ENCODE peak calls at places on chromosomes 1 and 21, in four cellular contexts. M, S, Q and A are unnamed samples.

GRCh38 chr21:14964658-14965057 is 100.1 kb downstream of the NRIP1 start:
- DNase-seq in Q (no peak), S (no peak), M (no peak), A (no peak)

GRCh38 chr1:96329121-96329520 is 392.5 kb upstream of the PTBP2 start:
- DNase-seq in Q (no peak), M (no peak), S (no peak), A (no peak)

GRCh38 chr1:120179420-120180348 is 3.4 kb upstream of the SEC22B start:
- DNase-seq in Q (no peak), S (peak; percentile 5), M (no peak), A (no peak)

GRCh38 chr1:94384485-94385353 is 33.5 kb upstream of the ABCD3 start:
- DNase-seq in M (peak; percentile 0), S (no peak), Q (peak; percentile 83), A (no peak)

GRCh38 chr1:156268336-156268735 is 14.3 kb downstream of the SMG5 start:
- DNase-seq in Q (no peak), M (no peak), S (no peak), A (no peak)

GRCh38 chr1:147760481-147761260 is at the start of gene GJA5:
- DNase-seq in M (no peak), S (no peak), Q (no peak), A (no peak)

GRCh38 chr21:27831177-27831576 is 864.3 kb upstream of the ADAMTS5 start:
- DNase-seq in S (no peak), Q (no peak), M (no peak), A (no peak)

GRCh38 chr1:222788328-222789156 is 26.3 kb upstream of the DISP1 start:
- DNase-seq in Q (no peak), S (no peak), M (no peak), A (no peak)

GRCh38 chr1:82388679-82389078 is 587.9 kb downstream of the ADGRL2 start:
- DNase-seq in S (no peak), M (no peak), Q (no peak), A (no peak)

GRCh38 chr1:5751833-5752714 is 240.2 kb downstream of the NPHP4 start:
- DNase-seq in M (no peak), Q (no peak), S (no peak), A (no peak)

GRCh38 chr1:65949230-65949626 is 156.5 kb downstream of the PDE4B start:
- DNase-seq in M (no peak), S (no peak), Q (no peak), A (no peak)

GRCh38 chr1:160800645-160801408 is 4.9 kb downstream of the LY9 start:
- DNase-seq in Q (no peak), S (no peak), M (no peak), A (no peak)

GRCh38 chr1:211589782-211590721 is 11.1 kb upstream of the SLC30A1 start:
- DNase-seq in M (no peak), S (no peak), Q (no peak), A (no peak)

GRCh38 chr1:67816096-67816493 is 17.2 kb downstream of the GNG12 start:
- DNase-seq in M (no peak), Q (no peak), S (no peak), A (no peak)

GRCh38 chr1:77866296-77866695 is 22.1 kb upstream of the NEXN start:
- DNase-seq in S (no peak), M (no peak), Q (no peak), A (no peak)

GRCh38 chr1:212488436-212489283 is 55.9 kb downstream of the NENF start:
- DNase-seq in M (peak; percentile 54), Q (peak; percentile 12), S (no peak), A (no peak)

GRCh38 chr1:222813866-222814535 is 838 bp upstream of the DISP1 start:
- DNase-seq in Q (no peak), M (no peak), S (no peak), A (no peak)

GRCh38 chr1:113439272-113439660 is 49.0 kb downstream of the MAGI3 start:
- DNase-seq in Q (no peak), M (no peak), S (no peak), A (no peak)

GRCh38 chr1:197557302-197557701 is 218.0 kb downstream of the DENND1B start:
- DNase-seq in Q (peak; percentile 44), S (no peak), M (no peak), A (no peak)

GRCh38 chr21:29130234-29130993 is at the start of gene MAP3K7CL:
- DNase-seq in S (no peak), Q (no peak), M (no peak), A (no peak)

GRCh38 chr1:156746716-156747631 is 4.5 kb downstream of the HDGF start:
- DNase-seq in Q (peak; percentile 90), S (peak; percentile 92), M (peak; percentile 90), A (no peak)

GRCh38 chr1:110746644-110747259 is 72.0 kb upstream of the KCNA3 start:
- DNase-seq in M (no peak), S (peak; percentile 49), Q (peak; percentile 39), A (no peak)

GRCh38 chr1:109669246-109669948 is 1.5 kb downstream of the GSTM2 start:
- DNase-seq in Q (no peak), M (no peak), S (peak; percentile 3), A (no peak)

GRCh38 chr1:14852301-14852700 is 253.8 kb downstream of the KAZN start:
- DNase-seq in M (no peak), S (no peak), Q (no peak), A (no peak)

GRCh38 chr1:244865028-244865371 is 657 bp upstream of the HNRNPU start:
- DNase-seq in S (peak; percentile 44), Q (peak; percentile 49), M (peak; percentile 26), A (no peak)

GRCh38 chr1:149887456-149888159 is 11.8 kb upstream of the BOLA1 start:
- DNase-seq in M (peak; percentile 89), S (peak; percentile 88), Q (peak; percentile 98), A (peak; percentile 50)

GRCh38 chr1:2258122-2258812 is 30.1 kb downstream of the SKI start:
- DNase-seq in Q (no peak), M (no peak), S (no peak), A (no peak)

GRCh38 chr1:116433283-116434257 is 60.5 kb downstream of the ATP1A1 start:
- DNase-seq in Q (peak; percentile 93), S (peak; percentile 40), M (no peak), A (no peak)

GRCh38 chr1:14614326-14614725 is 15.8 kb downstream of the KAZN start:
- DNase-seq in M (no peak), S (no peak), Q (no peak), A (no peak)

GRCh38 chr1:33161061-33161681 is 20.7 kb downstream of the TRIM62 start:
- DNase-seq in S (no peak), Q (no peak), M (no peak), A (no peak)

GRCh38 chr1:247367786-247368342 is 36.2 kb upstream of the ZNF496 start:
- DNase-seq in Q (no peak), M (no peak), S (no peak), A (no peak)

GRCh38 chr21:26835027-26835713 is 10.0 kb downstream of the ADAMTS1 start:
- DNase-seq in M (no peak), Q (no peak), S (no peak), A (no peak)

GRCh38 chr1:152411144-152411543 is 2.9 kb downstream of the CRNN start:
- DNase-seq in S (no peak), Q (no peak), M (no peak), A (no peak)

GRCh38 chr1:200388791-200389190 is 21.0 kb downstream of the ZNF281 start:
- DNase-seq in Q (no peak), S (no peak), M (no peak), A (no peak)
- TF ChIP-seq CHD4 in Q (no peak), S (no peak), M (no peak), A (no peak)

DNA sequence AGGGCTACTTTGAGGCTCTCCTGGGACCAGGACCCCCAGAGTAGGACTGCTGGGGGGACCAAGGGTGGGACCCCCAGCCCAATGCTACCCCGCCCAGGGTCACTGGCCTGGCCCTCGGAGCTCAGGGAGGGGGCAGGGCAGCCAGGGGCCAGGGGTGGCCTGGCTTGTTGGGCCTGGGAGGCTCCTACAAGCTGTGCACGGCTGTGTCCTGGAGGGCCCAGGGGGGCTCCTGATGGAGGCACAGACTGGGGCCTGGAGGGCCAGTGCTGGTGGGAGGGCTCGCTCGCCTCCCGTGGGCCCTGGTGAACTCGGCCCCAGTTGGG is 2.2 kb downstream of the HES4 start:
- DNase-seq in Q (no peak), S (no peak), M (no peak), A (no peak)
- TF ChIP-seq CHD4 in Q (no peak), S (no peak), M (no peak), A (no peak)

DNA sequence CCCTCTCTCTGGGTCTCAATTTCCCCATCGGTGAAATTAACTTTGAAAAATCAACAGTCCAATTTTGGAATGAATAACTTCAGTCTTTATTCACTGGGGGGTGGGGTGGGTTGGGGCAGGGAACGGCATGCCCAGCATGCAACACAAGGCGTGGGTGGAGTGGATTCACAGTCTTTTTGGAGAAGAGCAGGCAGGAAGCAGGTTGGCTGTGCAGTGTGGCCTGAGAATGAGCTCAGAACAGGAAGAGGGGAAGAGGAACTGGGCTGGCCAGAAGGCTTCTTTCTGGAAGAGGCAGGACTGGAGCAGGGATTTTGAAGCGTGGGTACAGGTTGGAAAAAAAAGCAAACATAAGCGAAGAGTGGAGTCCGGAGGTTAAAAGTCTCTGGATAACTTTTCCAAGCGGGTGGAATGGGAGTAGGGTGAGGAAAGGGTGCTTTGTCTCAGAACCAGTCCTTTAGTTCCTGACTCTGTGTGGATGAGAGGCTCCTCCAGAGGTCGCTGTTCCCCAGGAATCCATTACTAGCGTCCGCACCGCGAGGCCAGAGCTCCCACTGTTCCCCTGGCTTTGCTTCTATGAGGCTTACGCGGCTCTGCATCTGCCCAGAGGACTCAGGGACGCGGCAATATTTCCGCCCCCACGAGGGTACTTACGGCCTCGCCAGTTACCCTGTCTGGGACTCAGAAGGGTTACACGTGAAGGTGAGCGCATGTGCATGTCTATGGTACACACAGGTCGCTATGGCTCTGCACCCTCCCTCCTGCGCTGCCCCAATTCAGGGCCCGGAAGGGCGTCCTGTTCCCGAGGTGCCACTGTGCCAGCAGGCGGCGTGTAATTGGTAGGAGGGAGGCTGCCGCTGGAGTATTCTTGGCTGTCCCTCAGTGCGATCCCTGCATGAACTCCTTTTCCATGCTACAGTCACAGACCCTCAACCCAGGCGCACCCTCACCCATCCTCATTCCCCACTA is 5.5 kb upstream of the FOXD2 start:
- DNase-seq in M (peak; percentile 61), S (peak; percentile 83), Q (peak; percentile 39), A (peak; percentile 34)
- TF ChIP-seq CHD4 in M (no peak), S (no peak), Q (no peak), A (no peak)

DNA sequence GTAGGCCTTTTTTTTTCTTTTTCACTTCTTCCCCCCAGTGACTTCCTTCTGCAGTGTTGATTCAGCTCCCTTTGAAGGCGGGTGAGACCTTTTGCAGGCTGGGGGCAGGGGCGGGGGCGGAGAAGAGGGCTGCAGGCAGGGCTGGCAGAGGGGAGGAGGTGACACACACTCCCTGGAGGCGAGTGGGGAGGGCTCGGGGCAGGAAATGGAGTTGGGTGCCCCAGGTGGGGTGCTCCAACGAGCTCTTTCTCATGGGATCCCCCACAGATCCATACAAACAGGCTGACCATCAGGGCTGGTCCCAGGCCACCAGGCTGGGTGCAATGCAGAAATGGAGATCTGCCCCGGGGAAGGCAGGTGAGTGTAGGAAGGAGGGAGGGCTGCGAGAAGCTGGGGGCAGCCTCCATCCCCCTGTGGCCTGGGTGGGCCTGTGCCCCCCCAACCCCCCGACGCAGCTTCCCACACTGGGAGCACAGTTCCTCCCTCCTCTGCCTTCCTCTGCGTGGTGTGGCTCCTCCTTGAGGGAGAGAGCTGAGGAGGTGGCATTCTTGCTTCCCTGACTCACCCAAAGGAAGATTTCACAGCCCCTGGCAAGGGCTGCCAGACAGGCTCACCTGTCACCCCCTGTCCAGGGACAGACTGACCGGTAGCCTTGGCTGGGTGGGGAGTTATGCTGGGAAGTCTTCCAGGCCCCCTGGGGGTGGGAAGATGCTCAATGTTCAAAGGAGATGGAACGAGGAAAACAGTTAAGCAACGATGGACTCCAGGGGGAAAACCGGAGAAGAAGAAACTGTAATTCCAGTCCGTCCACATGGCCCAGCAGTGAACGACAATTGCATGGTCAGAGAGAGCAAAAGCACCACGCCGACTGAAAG is 7.1 kb upstream of the ITGB2 start:
- DNase-seq in M (peak; percentile 71), S (peak; percentile 64), Q (peak; percentile 39), A (peak; percentile 87)
- TF ChIP-seq CHD4 in M (no peak), S (no peak), Q (no peak), A (no peak)